ENCODE peak calls at places on chromosome 14, in nine cellular contexts. One of them, this sample, is unnamed.

GRCh38 chr14:73713206-73713803 is 879 bp downstream of the PNMA1 start:
- DNase-seq in HEK293T: no peak
- DNase-seq in stimulated activated CD4-positive, alpha-beta T cell treated with anti-CD3 and anti-CD28 coated beads, Interleukin-1b, Interleukin-23, amount 100 ng/mL, for 24 hours: no peak
- DNase-seq in GM12865: no peak
- DNase-seq in psoas muscle: no peak
- DNase-seq in Caki2: no peak
- DNase-seq in MCF 10A: no peak
- DNase-seq in IMR-90: no peak
- DNase-seq in stimulated activated CD8-positive, alpha-beta memory T cell treated with anti-CD3 and anti-CD28 coated beads, Interleukin-4, amount 100 ng/mL, for 4 hours: no peak
- DNase-seq in this sample: no peak

GRCh38 chr14:104680806-104681688 is 8.4 kb upstream of the INF2 start:
- DNase-seq in HEK293T: no peak
- DNase-seq in MCF 10A: peak; percentile 88
- DNase-seq in stimulated activated CD4-positive, alpha-beta T cell treated with anti-CD3 and anti-CD28 coated beads, Interleukin-1b, Interleukin-23, amount 100 ng/mL, for 24 hours: no peak
- DNase-seq in stimulated activated CD8-positive, alpha-beta memory T cell treated with anti-CD3 and anti-CD28 coated beads, Interleukin-4, amount 100 ng/mL, for 4 hours: no peak
- DNase-seq in Caki2: peak; percentile 82
- DNase-seq in GM12865: peak; percentile 74
- DNase-seq in IMR-90: peak; percentile 85
- DNase-seq in psoas muscle: peak; percentile 55
- DNase-seq in this sample: no peak

GRCh38 chr14:38248629-38249028 is 7.3 kb downstream of the CLEC14A start:
- DNase-seq in MCF 10A: peak; percentile 11
- DNase-seq in stimulated activated CD8-positive, alpha-beta memory T cell treated with anti-CD3 and anti-CD28 coated beads, Interleukin-4, amount 100 ng/mL, for 4 hours: no peak
- DNase-seq in GM12865: no peak
- DNase-seq in psoas muscle: no peak
- DNase-seq in stimulated activated CD4-positive, alpha-beta T cell treated with anti-CD3 and anti-CD28 coated beads, Interleukin-1b, Interleukin-23, amount 100 ng/mL, for 24 hours: no peak
- DNase-seq in HEK293T: no peak
- DNase-seq in IMR-90: no peak
- DNase-seq in Caki2: no peak
- DNase-seq in this sample: no peak

GRCh38 chr14:69139743-69140142 is 13.2 kb downstream of the DCAF5 start:
- DNase-seq in GM12865: no peak
- DNase-seq in Caki2: no peak
- DNase-seq in IMR-90: no peak
- DNase-seq in HEK293T: no peak
- DNase-seq in stimulated activated CD4-positive, alpha-beta T cell treated with anti-CD3 and anti-CD28 coated beads, Interleukin-1b, Interleukin-23, amount 100 ng/mL, for 24 hours: no peak
- DNase-seq in MCF 10A: no peak
- DNase-seq in psoas muscle: no peak
- DNase-seq in stimulated activated CD8-positive, alpha-beta memory T cell treated with anti-CD3 and anti-CD28 coated beads, Interleukin-4, amount 100 ng/mL, for 4 hours: no peak
- DNase-seq in this sample: no peak

GRCh38 chr14:19801118-19801464 is 2.5 kb upstream of the OR4N2 start:
- DNase-seq in stimulated activated CD4-positive, alpha-beta T cell treated with anti-CD3 and anti-CD28 coated beads, Interleukin-1b, Interleukin-23, amount 100 ng/mL, for 24 hours: no peak
- DNase-seq in IMR-90: no peak
- DNase-seq in Caki2: no peak
- DNase-seq in psoas muscle: no peak
- DNase-seq in GM12865: no peak
- DNase-seq in HEK293T: no peak
- DNase-seq in stimulated activated CD8-positive, alpha-beta memory T cell treated with anti-CD3 and anti-CD28 coated beads, Interleukin-4, amount 100 ng/mL, for 4 hours: no peak
- DNase-seq in MCF 10A: no peak
- DNase-seq in this sample: no peak

GRCh38 chr14:76880432-76880831 is 54.2 kb downstream of the LRRC74A start:
- DNase-seq in MCF 10A: no peak
- DNase-seq in GM12865: no peak
- DNase-seq in psoas muscle: no peak
- DNase-seq in IMR-90: no peak
- DNase-seq in stimulated activated CD4-positive, alpha-beta T cell treated with anti-CD3 and anti-CD28 coated beads, Interleukin-1b, Interleukin-23, amount 100 ng/mL, for 24 hours: no peak
- DNase-seq in stimulated activated CD8-positive, alpha-beta memory T cell treated with anti-CD3 and anti-CD28 coated beads, Interleukin-4, amount 100 ng/mL, for 4 hours: no peak
- DNase-seq in Caki2: no peak
- DNase-seq in HEK293T: no peak
- DNase-seq in this sample: no peak

GRCh38 chr14:92718659-92719058 is 29.8 kb downstream of the LGMN start:
- DNase-seq in psoas muscle: no peak
- DNase-seq in stimulated activated CD8-positive, alpha-beta memory T cell treated with anti-CD3 and anti-CD28 coated beads, Interleukin-4, amount 100 ng/mL, for 4 hours: no peak
- DNase-seq in GM12865: no peak
- DNase-seq in Caki2: no peak
- DNase-seq in HEK293T: no peak
- DNase-seq in IMR-90: peak; percentile 37
- DNase-seq in MCF 10A: no peak
- DNase-seq in stimulated activated CD4-positive, alpha-beta T cell treated with anti-CD3 and anti-CD28 coated beads, Interleukin-1b, Interleukin-23, amount 100 ng/mL, for 24 hours: no peak
- DNase-seq in this sample: no peak

GRCh38 chr14:30525833-30526232 is 33.1 kb upstream of the G2E3 start:
- DNase-seq in psoas muscle: no peak
- DNase-seq in Caki2: no peak
- DNase-seq in MCF 10A: peak; percentile 49
- DNase-seq in IMR-90: peak; percentile 14
- DNase-seq in GM12865: no peak
- DNase-seq in stimulated activated CD8-positive, alpha-beta memory T cell treated with anti-CD3 and anti-CD28 coated beads, Interleukin-4, amount 100 ng/mL, for 4 hours: no peak
- DNase-seq in HEK293T: no peak
- DNase-seq in stimulated activated CD4-positive, alpha-beta T cell treated with anti-CD3 and anti-CD28 coated beads, Interleukin-1b, Interleukin-23, amount 100 ng/mL, for 24 hours: no peak
- DNase-seq in this sample: no peak

GRCh38 chr14:32027255-32027939 is 49.7 kb upstream of the ARHGAP5 start:
- DNase-seq in stimulated activated CD4-positive, alpha-beta T cell treated with anti-CD3 and anti-CD28 coated beads, Interleukin-1b, Interleukin-23, amount 100 ng/mL, for 24 hours: no peak
- DNase-seq in GM12865: no peak
- DNase-seq in Caki2: peak; percentile 82
- DNase-seq in MCF 10A: peak; percentile 58
- DNase-seq in stimulated activated CD8-positive, alpha-beta memory T cell treated with anti-CD3 and anti-CD28 coated beads, Interleukin-4, amount 100 ng/mL, for 4 hours: no peak
- DNase-seq in HEK293T: no peak
- DNase-seq in psoas muscle: no peak
- DNase-seq in IMR-90: peak; percentile 21
- DNase-seq in this sample: no peak

GRCh38 chr14:54502602-54503001 is 7.1 kb upstream of the CGRRF1 start:
- DNase-seq in IMR-90: peak; percentile 21
- DNase-seq in stimulated activated CD4-positive, alpha-beta T cell treated with anti-CD3 and anti-CD28 coated beads, Interleukin-1b, Interleukin-23, amount 100 ng/mL, for 24 hours: no peak
- DNase-seq in psoas muscle: no peak
- DNase-seq in GM12865: no peak
- DNase-seq in stimulated activated CD8-positive, alpha-beta memory T cell treated with anti-CD3 and anti-CD28 coated beads, Interleukin-4, amount 100 ng/mL, for 4 hours: no peak
- DNase-seq in MCF 10A: no peak
- DNase-seq in Caki2: no peak
- DNase-seq in HEK293T: no peak
- DNase-seq in this sample: no peak

GRCh38 chr14:61462566-61463195 is 141.3 kb downstream of the PRKCH start:
- DNase-seq in psoas muscle: no peak
- DNase-seq in IMR-90: peak; percentile 83
- DNase-seq in MCF 10A: peak; percentile 89
- DNase-seq in GM12865: no peak
- DNase-seq in HEK293T: no peak
- DNase-seq in stimulated activated CD4-positive, alpha-beta T cell treated with anti-CD3 and anti-CD28 coated beads, Interleukin-1b, Interleukin-23, amount 100 ng/mL, for 24 hours: no peak
- DNase-seq in Caki2: peak; percentile 59
- DNase-seq in stimulated activated CD8-positive, alpha-beta memory T cell treated with anti-CD3 and anti-CD28 coated beads, Interleukin-4, amount 100 ng/mL, for 4 hours: no peak
- DNase-seq in this sample: no peak

GRCh38 chr14:99093532-99094517 is 178.2 kb downstream of the BCL11B start:
- DNase-seq in HEK293T: no peak
- DNase-seq in GM12865: no peak
- DNase-seq in MCF 10A: no peak
- DNase-seq in IMR-90: no peak
- DNase-seq in stimulated activated CD4-positive, alpha-beta T cell treated with anti-CD3 and anti-CD28 coated beads, Interleukin-1b, Interleukin-23, amount 100 ng/mL, for 24 hours: no peak
- DNase-seq in stimulated activated CD8-positive, alpha-beta memory T cell treated with anti-CD3 and anti-CD28 coated beads, Interleukin-4, amount 100 ng/mL, for 4 hours: no peak
- DNase-seq in psoas muscle: no peak
- DNase-seq in Caki2: no peak
- DNase-seq in this sample: no peak

GRCh38 chr14:90820958-90821357 is 4.7 kb upstream of the TTC7B start:
- DNase-seq in Caki2: no peak
- DNase-seq in IMR-90: peak; percentile 55
- DNase-seq in GM12865: peak; percentile 60
- DNase-seq in MCF 10A: peak; percentile 77
- DNase-seq in stimulated activated CD8-positive, alpha-beta memory T cell treated with anti-CD3 and anti-CD28 coated beads, Interleukin-4, amount 100 ng/mL, for 4 hours: peak; percentile 69
- DNase-seq in HEK293T: no peak
- DNase-seq in psoas muscle: no peak
- DNase-seq in stimulated activated CD4-positive, alpha-beta T cell treated with anti-CD3 and anti-CD28 coated beads, Interleukin-1b, Interleukin-23, amount 100 ng/mL, for 24 hours: peak; percentile 63
- DNase-seq in this sample: no peak

GRCh38 chr14:100559455-100559854 is 27.8 kb downstream of the BEGAIN start:
- DNase-seq in stimulated activated CD8-positive, alpha-beta memory T cell treated with anti-CD3 and anti-CD28 coated beads, Interleukin-4, amount 100 ng/mL, for 4 hours: no peak
- DNase-seq in GM12865: no peak
- DNase-seq in psoas muscle: no peak
- DNase-seq in HEK293T: no peak
- DNase-seq in stimulated activated CD4-positive, alpha-beta T cell treated with anti-CD3 and anti-CD28 coated beads, Interleukin-1b, Interleukin-23, amount 100 ng/mL, for 24 hours: no peak
- DNase-seq in Caki2: no peak
- DNase-seq in IMR-90: no peak
- DNase-seq in MCF 10A: no peak
- DNase-seq in this sample: no peak

GRCh38 chr14:38481939-38482678 is 226.2 kb upstream of the CLEC14A start:
- DNase-seq in MCF 10A: peak; percentile 59
- DNase-seq in stimulated activated CD8-positive, alpha-beta memory T cell treated with anti-CD3 and anti-CD28 coated beads, Interleukin-4, amount 100 ng/mL, for 4 hours: no peak
- DNase-seq in IMR-90: peak; percentile 70
- DNase-seq in Caki2: peak; percentile 65
- DNase-seq in GM12865: no peak
- DNase-seq in HEK293T: no peak
- DNase-seq in stimulated activated CD4-positive, alpha-beta T cell treated with anti-CD3 and anti-CD28 coated beads, Interleukin-1b, Interleukin-23, amount 100 ng/mL, for 24 hours: no peak
- DNase-seq in psoas muscle: no peak
- DNase-seq in this sample: no peak

GRCh38 chr14:105865904-105866840 is 339.8 kb downstream of the TMEM121 start:
- DNase-seq in GM12865: no peak
- DNase-seq in psoas muscle: no peak
- DNase-seq in MCF 10A: no peak
- DNase-seq in stimulated activated CD4-positive, alpha-beta T cell treated with anti-CD3 and anti-CD28 coated beads, Interleukin-1b, Interleukin-23, amount 100 ng/mL, for 24 hours: no peak
- DNase-seq in Caki2: no peak
- DNase-seq in stimulated activated CD8-positive, alpha-beta memory T cell treated with anti-CD3 and anti-CD28 coated beads, Interleukin-4, amount 100 ng/mL, for 4 hours: no peak
- DNase-seq in IMR-90: no peak
- DNase-seq in HEK293T: no peak
- DNase-seq in this sample: no peak

GRCh38 chr14:103279129-103280025 is 54.7 kb upstream of the EIF5 start:
- DNase-seq in GM12865: no peak
- DNase-seq in Caki2: no peak
- DNase-seq in stimulated activated CD8-positive, alpha-beta memory T cell treated with anti-CD3 and anti-CD28 coated beads, Interleukin-4, amount 100 ng/mL, for 4 hours: no peak
- DNase-seq in stimulated activated CD4-positive, alpha-beta T cell treated with anti-CD3 and anti-CD28 coated beads, Interleukin-1b, Interleukin-23, amount 100 ng/mL, for 24 hours: no peak
- DNase-seq in HEK293T: no peak
- DNase-seq in IMR-90: no peak
- DNase-seq in psoas muscle: peak; percentile 34
- DNase-seq in MCF 10A: no peak
- DNase-seq in this sample: no peak

GRCh38 chr14:61147369-61147897 is 133.7 kb downstream of the TMEM30B start:
- DNase-seq in stimulated activated CD4-positive, alpha-beta T cell treated with anti-CD3 and anti-CD28 coated beads, Interleukin-1b, Interleukin-23, amount 100 ng/mL, for 24 hours: no peak
- DNase-seq in stimulated activated CD8-positive, alpha-beta memory T cell treated with anti-CD3 and anti-CD28 coated beads, Interleukin-4, amount 100 ng/mL, for 4 hours: no peak
- DNase-seq in psoas muscle: no peak
- DNase-seq in HEK293T: no peak
- DNase-seq in Caki2: no peak
- DNase-seq in IMR-90: peak; percentile 84
- DNase-seq in GM12865: no peak
- DNase-seq in MCF 10A: peak; percentile 49
- DNase-seq in this sample: no peak

GRCh38 chr14:69052181-69052601 is 73.1 kb upstream of the ACTN1 start:
- DNase-seq in Caki2: no peak
- DNase-seq in stimulated activated CD4-positive, alpha-beta T cell treated with anti-CD3 and anti-CD28 coated beads, Interleukin-1b, Interleukin-23, amount 100 ng/mL, for 24 hours: no peak
- DNase-seq in HEK293T: no peak
- DNase-seq in IMR-90: no peak
- DNase-seq in stimulated activated CD8-positive, alpha-beta memory T cell treated with anti-CD3 and anti-CD28 coated beads, Interleukin-4, amount 100 ng/mL, for 4 hours: no peak
- DNase-seq in MCF 10A: no peak
- DNase-seq in GM12865: no peak
- DNase-seq in psoas muscle: no peak
- DNase-seq in this sample: no peak

GRCh38 chr14:74821267-74821915 is 54.6 kb downstream of the PROX2 start:
- DNase-seq in psoas muscle: no peak
- DNase-seq in GM12865: no peak
- DNase-seq in HEK293T: no peak
- DNase-seq in stimulated activated CD4-positive, alpha-beta T cell treated with anti-CD3 and anti-CD28 coated beads, Interleukin-1b, Interleukin-23, amount 100 ng/mL, for 24 hours: no peak
- DNase-seq in stimulated activated CD8-positive, alpha-beta memory T cell treated with anti-CD3 and anti-CD28 coated beads, Interleukin-4, amount 100 ng/mL, for 4 hours: no peak
- DNase-seq in IMR-90: no peak
- DNase-seq in Caki2: no peak
- DNase-seq in MCF 10A: no peak
- DNase-seq in this sample: no peak

GRCh38 chr14:93044601-93045000 is 71.1 kb downstream of the ITPK1 start:
- DNase-seq in HEK293T: no peak
- DNase-seq in stimulated activated CD4-positive, alpha-beta T cell treated with anti-CD3 and anti-CD28 coated beads, Interleukin-1b, Interleukin-23, amount 100 ng/mL, for 24 hours: no peak
- DNase-seq in MCF 10A: no peak
- DNase-seq in Caki2: no peak
- DNase-seq in GM12865: peak; percentile 28
- DNase-seq in IMR-90: no peak
- DNase-seq in stimulated activated CD8-positive, alpha-beta memory T cell treated with anti-CD3 and anti-CD28 coated beads, Interleukin-4, amount 100 ng/mL, for 4 hours: no peak
- DNase-seq in psoas muscle: no peak
- DNase-seq in this sample: no peak

GRCh38 chr14:100239200-100239839 is 376 bp downstream of the YY1 start:
- DNase-seq in IMR-90: no peak
- DNase-seq in psoas muscle: peak; percentile 45
- DNase-seq in MCF 10A: no peak
- DNase-seq in HEK293T: no peak
- DNase-seq in stimulated activated CD8-positive, alpha-beta memory T cell treated with anti-CD3 and anti-CD28 coated beads, Interleukin-4, amount 100 ng/mL, for 4 hours: no peak
- DNase-seq in GM12865: peak; percentile 26
- DNase-seq in stimulated activated CD4-positive, alpha-beta T cell treated with anti-CD3 and anti-CD28 coated beads, Interleukin-1b, Interleukin-23, amount 100 ng/mL, for 24 hours: no peak
- DNase-seq in Caki2: peak; percentile 40
- DNase-seq in this sample: no peak

GRCh38 chr14:37063467-37064240 is 108.8 kb downstream of the SLC25A21 start:
- DNase-seq in MCF 10A: no peak
- DNase-seq in psoas muscle: no peak
- DNase-seq in stimulated activated CD8-positive, alpha-beta memory T cell treated with anti-CD3 and anti-CD28 coated beads, Interleukin-4, amount 100 ng/mL, for 4 hours: no peak
- DNase-seq in stimulated activated CD4-positive, alpha-beta T cell treated with anti-CD3 and anti-CD28 coated beads, Interleukin-1b, Interleukin-23, amount 100 ng/mL, for 24 hours: no peak
- DNase-seq in Caki2: no peak
- DNase-seq in GM12865: no peak
- DNase-seq in HEK293T: no peak
- DNase-seq in IMR-90: no peak
- DNase-seq in this sample: no peak

GRCh38 chr14:34766060-34766459 is 51.7 kb upstream of the CFL2 start:
- DNase-seq in IMR-90: no peak
- DNase-seq in HEK293T: no peak
- DNase-seq in stimulated activated CD8-positive, alpha-beta memory T cell treated with anti-CD3 and anti-CD28 coated beads, Interleukin-4, amount 100 ng/mL, for 4 hours: no peak
- DNase-seq in GM12865: no peak
- DNase-seq in psoas muscle: no peak
- DNase-seq in stimulated activated CD4-positive, alpha-beta T cell treated with anti-CD3 and anti-CD28 coated beads, Interleukin-1b, Interleukin-23, amount 100 ng/mL, for 24 hours: no peak
- DNase-seq in Caki2: no peak
- DNase-seq in MCF 10A: no peak
- DNase-seq in this sample: no peak

GRCh38 chr14:75879031-75879430 is 102.8 kb downstream of the TGFB3 start:
- DNase-seq in HEK293T: no peak
- DNase-seq in stimulated activated CD4-positive, alpha-beta T cell treated with anti-CD3 and anti-CD28 coated beads, Interleukin-1b, Interleukin-23, amount 100 ng/mL, for 24 hours: no peak
- DNase-seq in psoas muscle: no peak
- DNase-seq in stimulated activated CD8-positive, alpha-beta memory T cell treated with anti-CD3 and anti-CD28 coated beads, Interleukin-4, amount 100 ng/mL, for 4 hours: no peak
- DNase-seq in Caki2: no peak
- DNase-seq in GM12865: peak; percentile 16
- DNase-seq in MCF 10A: peak; percentile 86
- DNase-seq in IMR-90: peak; percentile 97
- DNase-seq in this sample: no peak

GRCh38 chr14:96279564-96279963 is 23.6 kb downstream of the BDKRB1 start:
- DNase-seq in HEK293T: no peak
- DNase-seq in stimulated activated CD8-positive, alpha-beta memory T cell treated with anti-CD3 and anti-CD28 coated beads, Interleukin-4, amount 100 ng/mL, for 4 hours: no peak
- DNase-seq in IMR-90: no peak
- DNase-seq in GM12865: no peak
- DNase-seq in stimulated activated CD4-positive, alpha-beta T cell treated with anti-CD3 and anti-CD28 coated beads, Interleukin-1b, Interleukin-23, amount 100 ng/mL, for 24 hours: no peak
- DNase-seq in Caki2: no peak
- DNase-seq in MCF 10A: no peak
- DNase-seq in psoas muscle: no peak
- DNase-seq in this sample: no peak

GRCh38 chr14:98240396-98240795 is 1031.6 kb downstream of the BCL11B start:
- DNase-seq in MCF 10A: no peak
- DNase-seq in IMR-90: no peak
- DNase-seq in psoas muscle: no peak
- DNase-seq in GM12865: no peak
- DNase-seq in stimulated activated CD4-positive, alpha-beta T cell treated with anti-CD3 and anti-CD28 coated beads, Interleukin-1b, Interleukin-23, amount 100 ng/mL, for 24 hours: no peak
- DNase-seq in HEK293T: no peak
- DNase-seq in Caki2: no peak
- DNase-seq in stimulated activated CD8-positive, alpha-beta memory T cell treated with anti-CD3 and anti-CD28 coated beads, Interleukin-4, amount 100 ng/mL, for 4 hours: no peak
- DNase-seq in this sample: no peak

GRCh38 chr14:74977164-74977900 is 21.9 kb upstream of the PGF start:
- DNase-seq in psoas muscle: no peak
- DNase-seq in stimulated activated CD4-positive, alpha-beta T cell treated with anti-CD3 and anti-CD28 coated beads, Interleukin-1b, Interleukin-23, amount 100 ng/mL, for 24 hours: no peak
- DNase-seq in HEK293T: peak; percentile 3
- DNase-seq in Caki2: no peak
- DNase-seq in stimulated activated CD8-positive, alpha-beta memory T cell treated with anti-CD3 and anti-CD28 coated beads, Interleukin-4, amount 100 ng/mL, for 4 hours: no peak
- DNase-seq in MCF 10A: no peak
- DNase-seq in IMR-90: no peak
- DNase-seq in GM12865: no peak
- DNase-seq in this sample: no peak

GRCh38 chr14:80587096-80587724 is 354.3 kb downstream of the CEP128 start:
- DNase-seq in HEK293T: peak; percentile 13
- DNase-seq in psoas muscle: no peak
- DNase-seq in Caki2: peak; percentile 11
- DNase-seq in GM12865: peak; percentile 85
- DNase-seq in MCF 10A: peak; percentile 46
- DNase-seq in IMR-90: peak; percentile 48
- DNase-seq in stimulated activated CD4-positive, alpha-beta T cell treated with anti-CD3 and anti-CD28 coated beads, Interleukin-1b, Interleukin-23, amount 100 ng/mL, for 24 hours: no peak
- DNase-seq in stimulated activated CD8-positive, alpha-beta memory T cell treated with anti-CD3 and anti-CD28 coated beads, Interleukin-4, amount 100 ng/mL, for 4 hours: no peak
- DNase-seq in this sample: no peak